ENCODE peak calls at places on chromosomes 4 and X, in four cellular contexts. H, P, X and F are unnamed samples.

GRCh38 chr4:133178960-133179359 is 29.9 kb downstream of the PCDH10 start:
- DNase-seq in P (no peak), H (no peak), X (no peak), F (no peak)

GRCh38 chr4:169147217-169147616 is 123.5 kb downstream of the SH3RF1 start:
- DNase-seq in H (no peak), X (no peak), P (no peak), F (peak; percentile 30)

GRCh38 chr4:140293979-140294378 is 79.5 kb upstream of the SCOC start:
- DNase-seq in H (no peak), P (no peak), X (no peak), F (no peak)

GRCh38 chr4:106095408-106095807 is 200.1 kb downstream of the NPNT start:
- DNase-seq in H (no peak), P (no peak), X (no peak), F (no peak)

GRCh38 chrX:65601530-65602281 is 65.7 kb upstream of the MSN start:
- DNase-seq in P (no peak), X (peak; percentile 80), H (no peak), F (peak; percentile 39)

GRCh38 chrX:101958139-101958538 is 26.3 kb upstream of the ZMAT1 start:
- DNase-seq in P (no peak), H (no peak), X (no peak), F (no peak)

GRCh38 chrX:148947399-148948025 is 447.1 kb downstream of the AFF2 start:
- DNase-seq in X (no peak), P (no peak), H (no peak), F (no peak)

GRCh38 chr4:106041294-106042002 is 146.2 kb downstream of the NPNT start:
- DNase-seq in H (no peak), X (no peak), P (no peak), F (no peak)

GRCh38 chr4:88779431-88779830 is 81.8 kb upstream of the NAP1L5 start:
- DNase-seq in H (no peak), X (no peak), P (no peak), F (peak; percentile 41)

GRCh38 chr4:177558995-177559394 is 116.8 kb upstream of the AGA start:
- DNase-seq in X (no peak), P (no peak), H (no peak), F (no peak)

GRCh38 chrX:40248822-40249221 is 151.1 kb upstream of the BCOR start:
- DNase-seq in P (no peak), H (no peak), X (no peak), F (no peak)

GRCh38 chr4:144699565-144699964 is 53.6 kb downstream of the HHIP start:
- DNase-seq in H (no peak), X (no peak), P (no peak), F (no peak)

GRCh38 chrX:19513383-19513782 is 1.9 kb downstream of the MAP3K15 start:
- DNase-seq in X (no peak), H (peak; percentile 12), P (no peak), F (no peak)

GRCh38 chr4:95256108-95256835 is 292.5 kb downstream of the UNC5C start:
- DNase-seq in P (no peak), H (no peak), X (no peak), F (no peak)

GRCh38 chr4:153773236-153773690 is 13.4 kb upstream of the RNF175 start:
- DNase-seq in P (no peak), H (peak; percentile 68), X (no peak), F (no peak)
- TF ChIP-seq CTCF in P (no peak), H (no peak), X (no peak), F (no peak)

DNA sequence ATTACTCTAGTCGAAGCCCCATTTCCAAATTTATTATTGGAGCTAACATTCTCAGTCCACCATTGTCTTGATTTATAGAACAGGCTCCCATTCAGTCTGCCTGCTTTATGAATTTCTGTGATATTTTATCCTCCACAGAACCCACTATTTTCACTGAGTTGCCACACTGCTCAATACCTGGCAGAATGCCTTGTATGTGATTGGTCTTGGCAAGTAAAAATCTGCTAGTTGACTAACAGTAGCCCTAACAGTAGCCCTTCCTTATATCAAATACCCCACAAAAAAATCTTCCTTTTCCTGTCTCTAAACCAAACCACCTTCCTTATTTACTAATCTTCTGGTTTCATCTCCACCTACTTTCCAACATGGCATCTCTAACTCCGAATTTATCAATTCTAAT is 82.6 kb downstream of the CHM start:
- DNase-seq in H (no peak), P (no peak), X (no peak), F (no peak)
- TF ChIP-seq CTCF in H (no peak), P (no peak), X (no peak), F (no peak)

GRCh38 chrX:74534569-74535038 is 79.8 kb downstream of the RLIM start:
- DNase-seq in X (no peak), P (no peak), H (no peak), F (no peak)

GRCh38 chrX:74536142-74537010 is 78.0 kb downstream of the RLIM start:
- DNase-seq in H (peak; percentile 58), X (peak; percentile 64), P (peak; percentile 56), F (peak; percentile 52)

GRCh38 chrX:74537011-74537390 is 77.4 kb downstream of the RLIM start:
- DNase-seq in H (peak; percentile 14), P (no peak), X (no peak), F (no peak)

GRCh38 chrX:74535633-74536141 is 78.7 kb downstream of the RLIM start:
- DNase-seq in X (peak; percentile 63), P (peak; percentile 43), H (peak; percentile 55), F (peak; percentile 26)

DNA sequence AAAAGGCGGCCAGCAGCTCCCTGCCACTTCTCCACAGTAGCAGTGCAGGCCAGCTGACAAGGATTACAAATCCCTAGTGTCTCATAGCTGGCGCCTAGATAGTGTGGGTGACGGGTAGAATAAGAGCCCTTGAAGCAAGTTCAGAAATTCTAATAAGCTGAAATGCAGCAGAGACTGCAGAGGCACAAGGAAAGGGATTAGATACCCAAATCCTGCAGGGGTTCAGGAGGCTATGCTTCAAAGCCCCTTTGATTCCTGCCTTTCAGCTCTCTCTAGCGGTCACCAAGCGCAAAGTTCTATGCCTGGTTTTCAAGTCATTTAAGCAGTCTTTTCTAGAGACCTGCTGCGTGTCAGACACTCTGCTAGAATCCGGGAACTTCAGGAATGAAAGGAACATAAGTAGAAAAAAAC is 79.2 kb downstream of the RLIM start:
- DNase-seq in X (no peak), H (peak; percentile 16), P (peak; percentile 61), F (no peak)
- TF ChIP-seq CTCF in X (no peak), H (no peak), P (peak; percentile 49), F (no peak)

DNA sequence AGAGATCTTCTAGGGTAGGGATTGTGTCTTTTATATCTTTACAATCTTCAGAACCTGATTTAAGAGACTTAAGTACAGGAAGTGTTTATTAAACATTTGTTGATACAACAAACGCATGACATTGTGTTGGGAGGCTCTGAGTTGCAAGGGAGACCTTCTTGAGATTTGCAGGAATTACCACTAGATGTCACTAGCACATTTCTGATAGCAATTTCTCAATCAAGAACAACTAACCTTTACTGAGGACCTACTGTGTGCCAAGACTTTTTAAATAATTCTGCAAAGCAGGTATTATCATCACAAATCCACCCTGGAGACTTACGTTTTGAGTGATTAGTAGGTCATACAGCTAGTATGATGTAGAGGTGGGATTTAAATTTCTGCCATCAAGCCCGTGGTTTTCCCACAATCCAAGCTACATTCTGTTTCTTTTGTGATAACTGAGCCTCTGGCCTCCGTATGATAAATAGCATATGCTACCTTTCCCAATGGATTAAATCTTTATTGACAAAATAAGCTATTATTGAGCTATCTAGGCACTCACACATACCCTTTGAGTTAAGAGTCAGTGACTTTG is 986.0 kb downstream of the CCSER1 start:
- DNase-seq in P (peak; percentile 42), H (no peak), X (no peak), F (no peak)
- TF ChIP-seq CTCF in P (peak; percentile 67), H (peak; percentile 56), X (peak; percentile 20), F (peak; percentile 39)

DNA sequence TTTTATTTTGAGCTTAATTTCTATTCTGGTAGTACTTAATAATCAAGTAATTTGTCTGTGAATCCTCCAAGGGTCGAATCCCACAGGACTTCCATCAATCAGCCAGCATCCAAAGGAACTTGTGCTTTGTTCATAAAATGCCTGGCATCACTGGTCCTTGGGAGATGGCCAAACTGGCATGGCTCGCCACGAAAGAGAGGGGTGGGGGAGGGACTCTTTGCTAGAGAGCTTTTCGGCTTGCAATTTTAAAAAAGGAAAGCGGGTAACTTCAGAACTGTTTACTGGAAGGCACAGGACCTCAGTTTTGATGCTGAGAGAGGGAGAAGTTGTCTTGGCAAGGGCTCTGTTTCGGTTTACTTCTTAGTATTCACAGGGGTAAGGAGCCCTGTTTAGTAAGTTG is 79.4 kb upstream of the FHL1 start:
- DNase-seq in P (no peak), X (no peak), H (no peak), F (no peak)
- TF ChIP-seq CTCF in P (no peak), X (no peak), H (no peak), F (no peak)

GRCh38 chr4:24971192-24971591 is 58.4 kb upstream of the CCDC149 start:
- DNase-seq in P (no peak), H (no peak), X (no peak), F (peak; percentile 38)

GRCh38 chr4:24969486-24969885 is 56.6 kb upstream of the CCDC149 start:
- DNase-seq in X (no peak), P (no peak), H (no peak), F (no peak)

GRCh38 chr4:24968992-24969391 is 56.1 kb upstream of the CCDC149 start:
- DNase-seq in H (no peak), P (no peak), X (no peak), F (no peak)

GRCh38 chr4:24970191-24970590 is 57.3 kb upstream of the CCDC149 start:
- DNase-seq in P (no peak), H (no peak), X (no peak), F (no peak)

DNA sequence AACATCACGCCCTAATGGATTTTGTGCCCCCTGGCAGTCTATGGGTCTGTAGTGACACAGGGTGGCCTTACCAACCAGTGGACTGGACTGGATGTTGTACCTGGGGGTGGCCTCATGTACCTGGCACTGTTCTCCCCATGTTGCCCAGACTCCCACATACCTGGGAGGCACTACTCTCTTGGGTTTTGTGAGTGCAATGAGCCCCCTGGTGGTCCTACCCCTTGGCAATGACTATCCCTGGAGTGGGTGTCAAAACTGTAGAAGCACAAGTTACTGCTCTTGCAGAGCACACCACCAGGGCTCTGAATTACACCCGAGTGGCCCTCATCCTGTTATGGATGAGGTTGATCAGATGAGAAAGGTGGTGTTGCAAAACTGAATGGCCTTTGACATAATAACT is 57.8 kb upstream of the CCDC149 start:
- DNase-seq in H (no peak), X (no peak), P (no peak), F (no peak)
- TF ChIP-seq CTCF in H (no peak), X (no peak), P (no peak), F (no peak)

DNA sequence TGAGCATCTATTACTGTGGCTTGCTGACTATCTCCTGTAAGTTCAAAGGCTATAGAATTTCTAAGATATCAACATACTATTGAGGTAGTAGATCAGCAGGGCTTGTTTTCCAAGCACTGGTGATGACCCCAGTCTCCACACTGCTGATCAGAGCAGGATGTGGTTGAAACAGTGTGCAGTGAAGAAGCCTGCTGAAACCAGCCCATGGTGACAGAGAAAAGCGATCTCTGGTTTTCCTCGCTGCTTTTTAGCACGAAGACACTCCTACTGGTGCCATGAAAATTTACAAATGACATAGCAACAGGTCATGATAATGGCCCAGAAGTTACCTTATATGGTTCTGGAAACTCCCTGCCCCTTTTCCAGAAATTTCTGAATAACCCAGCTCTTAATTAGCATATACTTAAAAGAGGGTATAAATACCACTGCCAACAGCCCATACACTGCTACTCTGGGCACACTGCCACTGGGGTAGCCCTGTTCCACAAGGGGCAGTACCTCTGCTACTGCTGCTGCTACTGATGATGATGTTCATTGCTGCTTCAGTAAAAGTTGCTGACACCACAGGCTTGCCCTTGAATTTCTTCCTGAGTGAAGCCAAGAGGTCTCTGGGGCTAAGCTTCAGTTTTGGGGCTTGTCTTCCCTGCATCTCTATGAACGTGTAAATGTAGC is 1689.5 kb upstream of the PCDH10 start:
- DNase-seq in P (no peak), H (no peak), X (no peak), F (peak; percentile 1)
- TF ChIP-seq CTCF in P (no peak), H (no peak), X (no peak), F (no peak)